ENCODE peak calls at places on chromosomes 11 and 22, in four cellular contexts. One of them, this sample, is unnamed.

GRCh38 chr11:124481365-124482323 is 36.1 kb upstream of the OR8B8 start:
- DNase-seq in A549: peak; percentile 23
- DNase-seq in uterus: no peak
- DNase-seq in heart left ventricle: peak; percentile 39
- DNase-seq in this sample: no peak

GRCh38 chr11:111334495-111335123 is 36.3 kb downstream of the POU2AF3 start:
- DNase-seq in uterus: no peak
- DNase-seq in heart left ventricle: no peak
- DNase-seq in A549: peak; percentile 48
- DNase-seq in this sample: peak; percentile 92

GRCh38 chr11:100632970-100633452 is 54.1 kb upstream of the ARHGAP42 start:
- DNase-seq in uterus: peak; percentile 33
- DNase-seq in A549: peak; percentile 11
- DNase-seq in heart left ventricle: peak; percentile 77
- DNase-seq in this sample: peak; percentile 72

GRCh38 chr11:80165763-80166162 is 724.9 kb upstream of the TENM4 start:
- DNase-seq in A549: no peak
- DNase-seq in uterus: no peak
- DNase-seq in heart left ventricle: no peak
- DNase-seq in this sample: no peak

GRCh38 chr11:113316251-113316650 is 1.9 kb downstream of the TTC12 start:
- DNase-seq in heart left ventricle: no peak
- DNase-seq in A549: no peak
- DNase-seq in uterus: no peak
- DNase-seq in this sample: no peak

GRCh38 chr11:70068345-70068744 is 9.8 kb upstream of the ANO1 start:
- DNase-seq in uterus: no peak
- DNase-seq in heart left ventricle: no peak
- DNase-seq in A549: no peak
- DNase-seq in this sample: no peak

GRCh38 chr11:123334925-123335324 is 95.1 kb upstream of the GRAMD1B start:
- DNase-seq in A549: no peak
- DNase-seq in uterus: no peak
- DNase-seq in heart left ventricle: no peak
- DNase-seq in this sample: no peak

GRCh38 chr11:124115782-124116616 is 749 bp downstream of the VWA5A start:
- DNase-seq in uterus: no peak
- DNase-seq in heart left ventricle: no peak
- DNase-seq in A549: no peak
- DNase-seq in this sample: peak; percentile 42

GRCh38 chr22:50274311-50274710 is 4.1 kb upstream of the MAPK11 start:
- DNase-seq in heart left ventricle: peak; percentile 54
- DNase-seq in uterus: no peak
- DNase-seq in A549: peak; percentile 70
- DNase-seq in this sample: peak; percentile 81

GRCh38 chr11:78039919-78040671 is 17.0 kb upstream of the KCTD14 start:
- DNase-seq in A549: peak; percentile 63
- DNase-seq in heart left ventricle: peak; percentile 56
- DNase-seq in uterus: peak; percentile 73
- DNase-seq in this sample: peak; percentile 74

GRCh38 chr11:2522636-2523255 is 77.9 kb downstream of the KCNQ1 start:
- DNase-seq in heart left ventricle: peak; percentile 5
- DNase-seq in uterus: peak; percentile 8
- DNase-seq in A549: no peak
- DNase-seq in this sample: peak; percentile 13

GRCh38 chr11:39078465-39078864 is 2381.0 kb downstream of the LRRC4C start:
- DNase-seq in uterus: no peak
- DNase-seq in heart left ventricle: no peak
- DNase-seq in A549: no peak
- DNase-seq in this sample: no peak

GRCh38 chr11:88313441-88313840 is 24.1 kb downstream of the CTSC start:
- DNase-seq in A549: no peak
- DNase-seq in heart left ventricle: no peak
- DNase-seq in uterus: no peak
- DNase-seq in this sample: no peak

GRCh38 chr11:69007978-69008381 is 5.1 kb downstream of the MRGPRF start:
- DNase-seq in uterus: peak; percentile 26
- DNase-seq in heart left ventricle: no peak
- DNase-seq in A549: peak; percentile 24
- DNase-seq in this sample: peak; percentile 80

GRCh38 chr22:21962655-21962949 is 10.0 kb upstream of the PPM1F start:
- DNase-seq in uterus: no peak
- DNase-seq in heart left ventricle: no peak
- DNase-seq in A549: no peak
- DNase-seq in this sample: no peak

GRCh38 chr11:46948378-46949131 is 12.0 kb downstream of the CSTPP1 start:
- DNase-seq in heart left ventricle: no peak
- DNase-seq in A549: peak; percentile 57
- DNase-seq in uterus: no peak
- DNase-seq in this sample: no peak

GRCh38 chr22:24444729-24445466 is 17.5 kb downstream of the ADORA2A start:
- DNase-seq in A549: no peak
- DNase-seq in heart left ventricle: no peak
- DNase-seq in uterus: no peak
- DNase-seq in this sample: peak; percentile 42

GRCh38 chr11:44309483-44310197 is at the start of gene ALX4:
- DNase-seq in A549: peak; percentile 72
- DNase-seq in heart left ventricle: peak; percentile 27
- DNase-seq in uterus: peak; percentile 51
- DNase-seq in this sample: no peak

GRCh38 chr22:24433868-24434471 is 6.6 kb downstream of the ADORA2A start:
- DNase-seq in heart left ventricle: no peak
- DNase-seq in A549: no peak
- DNase-seq in uterus: no peak
- DNase-seq in this sample: peak; percentile 44

GRCh38 chr22:50733521-50734342 is 4.3 kb upstream of the ACR start:
- DNase-seq in heart left ventricle: peak; percentile 6
- DNase-seq in A549: no peak
- DNase-seq in uterus: peak; percentile 15
- DNase-seq in this sample: peak; percentile 42

GRCh38 chr11:68424101-68424632 is 36.4 kb upstream of the PPP6R3 start:
- DNase-seq in heart left ventricle: no peak
- DNase-seq in A549: no peak
- DNase-seq in uterus: no peak
- DNase-seq in this sample: no peak

GRCh38 chr11:94139421-94139820 is 10.8 kb downstream of the PANX1 start:
- DNase-seq in uterus: no peak
- DNase-seq in heart left ventricle: no peak
- DNase-seq in A549: no peak
- DNase-seq in this sample: no peak

GRCh38 chr11:10303558-10304363 is 1.1 kb upstream of the ADM start:
- DNase-seq in heart left ventricle: no peak
- DNase-seq in A549: peak; percentile 78
- DNase-seq in uterus: no peak
- DNase-seq in this sample: peak; percentile 71

GRCh38 chr11:107468596-107468995 is 11.0 kb upstream of the CWF19L2 start:
- DNase-seq in heart left ventricle: no peak
- DNase-seq in uterus: no peak
- DNase-seq in A549: peak; percentile 3
- DNase-seq in this sample: no peak

GRCh38 chr11:8333431-8334401 is 70.0 kb upstream of the LMO1 start:
- DNase-seq in A549: peak; percentile 23
- DNase-seq in uterus: no peak
- DNase-seq in heart left ventricle: no peak
- DNase-seq in this sample: no peak

GRCh38 chr11:62573006-62573591 is 592 bp downstream of the EEF1G start:
- DNase-seq in A549: no peak
- DNase-seq in uterus: no peak
- DNase-seq in heart left ventricle: no peak
- DNase-seq in this sample: peak; percentile 59

GRCh38 chr11:9880657-9881056 is 216.8 kb downstream of the SWAP70 start:
- DNase-seq in uterus: no peak
- DNase-seq in A549: no peak
- DNase-seq in heart left ventricle: no peak
- DNase-seq in this sample: no peak

GRCh38 chr11:128476729-128477128 is 110.6 kb downstream of the ETS1 start:
- DNase-seq in heart left ventricle: no peak
- DNase-seq in uterus: no peak
- DNase-seq in A549: no peak
- DNase-seq in this sample: no peak

GRCh38 chr11:124961972-124962609 is 8.1 kb downstream of the CCDC15 start:
- DNase-seq in heart left ventricle: no peak
- DNase-seq in uterus: no peak
- DNase-seq in A549: peak; percentile 68
- DNase-seq in this sample: no peak

GRCh38 chr11:96119211-96119610 is 195.3 kb upstream of the MTMR2 start:
- DNase-seq in heart left ventricle: no peak
- DNase-seq in uterus: no peak
- DNase-seq in A549: no peak
- DNase-seq in this sample: no peak

GRCh38 chr11:76307416-76307815 is 73.5 kb downstream of the THAP12 start:
- DNase-seq in uterus: no peak
- DNase-seq in heart left ventricle: peak; percentile 50
- DNase-seq in A549: no peak
- DNase-seq in this sample: no peak

GRCh38 chr22:30140414-30140813 is 60.1 kb downstream of the HORMAD2 start:
- DNase-seq in uterus: no peak
- DNase-seq in A549: no peak
- DNase-seq in heart left ventricle: no peak
- DNase-seq in this sample: no peak

GRCh38 chr22:49035818-49036457 is 791.7 kb downstream of the BRD1 start:
- DNase-seq in A549: no peak
- DNase-seq in heart left ventricle: no peak
- DNase-seq in uterus: no peak
- DNase-seq in this sample: no peak
- H3K9me3 ChIP-seq in A549: no peaks in the 10 kb centered on the region
- H3K9me3 ChIP-seq in heart left ventricle: no peaks in the 10 kb centered on the region
- H3K9me3 ChIP-seq in uterus: no peaks in the 10 kb centered on the region
- H3K9me3 ChIP-seq in this sample: no peaks in the 10 kb centered on the region

GRCh38 chr11:65008016-65008415 is 5.9 kb upstream of the ARL2 start:
- DNase-seq in uterus: no peak
- DNase-seq in heart left ventricle: no peak
- DNase-seq in A549: no peak
- DNase-seq in this sample: no peak
- TF ChIP-seq POLR2A in uterus: no peak
- TF ChIP-seq POLR2A in heart left ventricle: no peak
- TF ChIP-seq POLR2A in A549: no peak
- TF ChIP-seq POLR2A in this sample: no peak

GRCh38 chr22:47036936-47037485 is 274.6 kb downstream of the TBC1D22A start:
- DNase-seq in A549: no peak
- DNase-seq in heart left ventricle: no peak
- DNase-seq in uterus: no peak
- DNase-seq in this sample: peak; percentile 14

GRCh38 chr22:47040486-47041145 is 278.2 kb downstream of the TBC1D22A start:
- DNase-seq in A549: no peak
- DNase-seq in heart left ventricle: no peak
- DNase-seq in uterus: no peak
- DNase-seq in this sample: peak; percentile 10

GRCh38 chr22:47039356-47039755 is 276.9 kb downstream of the TBC1D22A start:
- DNase-seq in heart left ventricle: no peak
- DNase-seq in uterus: no peak
- DNase-seq in A549: no peak
- DNase-seq in this sample: no peak

GRCh38 chr22:47036352-47036751 is 273.9 kb downstream of the TBC1D22A start:
- DNase-seq in A549: no peak
- DNase-seq in heart left ventricle: no peak
- DNase-seq in uterus: no peak
- DNase-seq in this sample: no peak

DNA sequence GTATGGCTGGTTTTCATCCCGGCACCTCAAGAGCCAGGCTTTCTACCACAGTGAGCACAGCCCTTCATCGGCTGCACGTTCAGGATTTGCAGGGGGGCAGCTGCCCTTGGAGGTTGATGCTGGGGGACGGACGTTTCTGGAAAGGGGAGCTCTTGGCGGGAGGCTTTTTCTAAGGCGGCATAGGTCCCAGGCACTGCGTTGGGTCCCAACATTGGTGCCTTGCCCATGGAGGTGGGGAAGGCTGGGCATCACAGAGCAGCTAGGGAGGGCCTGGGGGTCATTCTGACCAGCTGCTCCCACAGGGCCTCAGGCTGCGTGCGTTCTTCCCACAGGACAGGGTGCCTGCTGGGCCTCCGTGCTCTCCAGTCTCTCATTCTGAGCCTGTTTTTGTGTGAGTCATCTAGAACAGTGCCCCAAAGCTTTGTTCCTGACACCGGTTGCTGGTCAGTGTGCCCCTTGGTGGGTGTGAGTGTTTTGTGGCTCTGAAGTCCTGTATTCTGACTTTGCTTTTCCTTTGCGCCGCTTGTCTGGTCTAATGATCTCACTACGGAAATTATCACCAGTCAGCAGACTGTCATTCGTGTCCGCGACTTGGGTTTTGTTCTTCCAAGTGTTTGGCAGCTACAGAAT is 275.9 kb downstream of the TBC1D22A start:
- DNase-seq in uterus: no peak
- DNase-seq in A549: no peak
- DNase-seq in heart left ventricle: no peak
- DNase-seq in this sample: no peak
- TF ChIP-seq CTCF in uterus: no peak
- TF ChIP-seq CTCF in A549: no peak
- TF ChIP-seq CTCF in heart left ventricle: no peak
- TF ChIP-seq CTCF in this sample: no peak

GRCh38 chr11:131378931-131379330 is 8.5 kb downstream of the NTM start:
- DNase-seq in heart left ventricle: no peak
- DNase-seq in A549: no peak
- DNase-seq in uterus: no peak
- DNase-seq in this sample: no peak
- H3K9me3 ChIP-seq in heart left ventricle: no peaks in the 10 kb centered on the region
- H3K9me3 ChIP-seq in A549: no peaks in the 10 kb centered on the region
- H3K9me3 ChIP-seq in uterus: no peaks in the 10 kb centered on the region
- H3K9me3 ChIP-seq in this sample: no peaks in the 10 kb centered on the region

DNA sequence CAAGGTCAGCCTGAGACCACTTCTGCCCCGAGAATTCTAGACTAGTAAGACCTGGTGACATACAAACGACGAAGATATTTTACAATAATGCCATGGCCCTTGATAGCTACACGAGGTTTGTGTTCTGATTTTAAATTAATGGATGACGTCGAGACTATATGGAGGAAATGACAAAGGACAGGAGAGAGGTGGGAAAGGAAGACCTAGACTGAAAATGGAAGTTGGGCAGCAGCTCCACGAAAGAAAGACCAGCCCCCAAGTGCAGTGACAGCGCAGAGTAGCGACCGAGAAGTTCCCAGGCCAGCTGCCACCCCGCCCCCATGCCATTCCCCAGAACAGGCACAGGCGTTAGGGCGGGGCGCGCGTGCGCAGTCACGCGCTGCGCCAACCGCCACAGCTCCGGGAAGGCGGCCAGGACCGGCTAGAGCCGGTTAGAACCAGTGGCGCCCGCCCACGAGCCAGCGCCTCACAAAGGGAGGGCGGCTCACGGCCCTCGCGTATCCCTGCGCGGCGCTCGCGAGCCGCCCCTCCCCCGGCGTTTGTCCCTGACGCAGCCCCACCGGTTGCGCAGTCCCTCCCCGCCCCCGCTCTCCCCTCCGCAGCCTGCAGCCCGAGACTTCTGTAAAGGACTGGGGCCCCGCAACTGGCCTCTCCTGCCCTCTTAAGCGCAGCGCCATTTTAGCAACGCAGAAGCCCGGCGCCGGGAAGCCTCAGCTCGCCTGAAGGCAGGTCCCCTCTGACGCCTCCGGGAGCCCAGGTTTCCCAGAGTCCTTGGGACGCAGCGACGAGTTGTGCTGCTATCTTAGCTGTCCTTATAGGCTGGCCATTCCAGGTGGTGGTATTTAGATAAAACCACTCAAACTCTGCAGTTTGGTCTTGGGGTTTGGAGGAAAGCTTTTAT is 1.5 kb upstream of the MALAT1 start:
- DNase-seq in A549: peak; percentile 99
- DNase-seq in heart left ventricle: peak; percentile 99
- DNase-seq in uterus: peak; percentile 99
- DNase-seq in this sample: peak; percentile 99
- TF ChIP-seq POLR2A in A549: peak; percentile 13
- TF ChIP-seq POLR2A in heart left ventricle: peak; percentile 48
- TF ChIP-seq POLR2A in uterus: peak; percentile 97
- TF ChIP-seq POLR2A in this sample: peak; percentile 85

This sample was measured in right lobe of liver.